ENCODE peak calls at places on chromosomes 11 and 22, in ten cellular contexts. S is GM23338, D is suprapubic skin, T is Panc1, A is esophagus muscularis mucosa, V is spleen, Q is K562, L is upper lobe of left lung, J is stomach, M is H1. X is an unnamed sample.

GRCh38 chr22:29758068-29758622 is 8.7 kb downstream of the ZMAT5 start:
- DNase-seq in L (no peak), T (no peak), S (no peak), V (no peak), Q (no peak), A (no peak), J (no peak), D (no peak), M (no peak), X (no peak)

GRCh38 chr11:12802418-12803085 is 128.3 kb downstream of the TEAD1 start:
- DNase-seq in M (no peak), S (peak; percentile 27), D (no peak), A (no peak), J (peak; percentile 92), Q (peak; percentile 26), V (no peak), L (peak; percentile 89), T (no peak), X (peak; percentile 79)

GRCh38 chr11:12377824-12378593 is 638 bp downstream of the PARVA start:
- DNase-seq in M (peak; percentile 69), Q (peak; percentile 9), J (peak; percentile 73), V (no peak), T (peak; percentile 38), D (peak; percentile 87), A (peak; percentile 92), L (peak; percentile 79), S (peak; percentile 93), X (peak; percentile 80)

GRCh38 chr11:102254047-102254446 is 63.2 kb upstream of the BIRC3 start:
- DNase-seq in L (no peak), D (no peak), Q (peak; percentile 43), M (no peak), J (no peak), V (no peak), T (no peak), A (no peak), S (peak; percentile 87), X (no peak)

GRCh38 chr22:46580940-46581579 is 39.1 kb upstream of the GRAMD4 start:
- DNase-seq in Q (no peak), A (no peak), V (peak; percentile 28), S (no peak), M (no peak), L (peak; percentile 17), T (no peak), D (no peak), J (no peak), X (no peak)

GRCh38 chr11:57792870-57793269 is 31.3 kb downstream of the CTNND1 start:
- DNase-seq in Q (no peak), V (no peak), T (no peak), S (no peak), A (no peak), J (no peak), M (no peak), D (no peak), L (no peak), X (no peak)

GRCh38 chr11:45918331-45918941 is 759 bp upstream of the PEX16 start:
- DNase-seq in L (peak; percentile 93), Q (peak; percentile 91), T (peak; percentile 33), J (peak; percentile 87), M (no peak), S (peak; percentile 82), D (peak; percentile 91), A (peak; percentile 96), V (peak; percentile 95), X (peak; percentile 50)

GRCh38 chr22:23608583-23608982 is 23.5 kb downstream of the DRICH1 start:
- DNase-seq in M (no peak), V (no peak), T (no peak), S (peak; percentile 73), L (no peak), A (no peak), D (no peak), Q (peak; percentile 17), J (no peak), X (no peak)

GRCh38 chr11:112599265-112599664 is 338.6 kb upstream of the PLET1 start:
- DNase-seq in M (no peak), V (no peak), D (no peak), A (no peak), T (no peak), S (no peak), Q (no peak), J (no peak), L (no peak), X (no peak)

GRCh38 chr22:29233503-29233902 is 27.8 kb downstream of the EMID1 start:
- DNase-seq in T (no peak), A (no peak), V (no peak), L (no peak), D (no peak), S (no peak), M (no peak), Q (no peak), J (no peak), X (no peak)

GRCh38 chr11:95398437-95399112 is 167.6 kb upstream of the SESN3 start:
- DNase-seq in A (no peak), V (no peak), D (no peak), Q (no peak), J (no peak), L (no peak), M (no peak), S (no peak), T (no peak), X (no peak)

GRCh38 chr11:6481924-6482275 is 599 bp downstream of the TIMM10B start:
- DNase-seq in Q (no peak), V (peak; percentile 87), L (peak; percentile 34), T (no peak), S (no peak), D (no peak), J (no peak), M (no peak), A (no peak), X (no peak)

GRCh38 chr11:18312663-18313420 is 9.1 kb downstream of the HPS5 start:
- DNase-seq in T (no peak), S (no peak), A (no peak), M (no peak), D (no peak), J (no peak), Q (no peak), L (no peak), V (no peak), X (peak; percentile 54)

GRCh38 chr11:94767701-94768601 is at the start of gene AMOTL1:
- DNase-seq in S (peak; percentile 92), L (peak; percentile 95), A (peak; percentile 97), V (peak; percentile 92), J (peak; percentile 71), D (peak; percentile 89), M (peak; percentile 61), Q (peak; percentile 73), T (no peak), X (peak; percentile 70)

GRCh38 chr22:46895753-46896152 is 133.3 kb downstream of the TBC1D22A start:
- DNase-seq in Q (peak; percentile 11), D (no peak), S (no peak), A (no peak), J (peak; percentile 24), L (no peak), M (no peak), T (no peak), V (no peak), X (no peak)

GRCh38 chr11:10864688-10865087 is 6.8 kb upstream of the ZBED5 start:
- DNase-seq in M (no peak), S (no peak), D (no peak), A (no peak), V (no peak), T (no peak), J (no peak), L (no peak), Q (no peak), X (no peak)

GRCh38 chr11:12936200-12936599 is 72.9 kb upstream of the RASSF10 start:
- DNase-seq in S (no peak), D (no peak), J (no peak), A (no peak), T (no peak), L (no peak), Q (no peak), M (no peak), V (no peak), X (no peak)

GRCh38 chr11:20610825-20611224 is 11.4 kb downstream of the SLC6A5 start:
- DNase-seq in J (no peak), V (no peak), Q (no peak), M (no peak), S (no peak), D (no peak), L (no peak), A (no peak), T (no peak), X (no peak)

GRCh38 chr11:20611445-20611844 is 12.0 kb downstream of the SLC6A5 start:
- DNase-seq in Q (no peak), D (no peak), S (no peak), A (no peak), T (no peak), M (no peak), L (no peak), V (no peak), J (no peak), X (no peak)

GRCh38 chr11:20612416-20612815 is 13.0 kb downstream of the SLC6A5 start:
- DNase-seq in J (no peak), A (no peak), S (no peak), M (no peak), T (no peak), Q (no peak), D (no peak), V (no peak), L (no peak), X (no peak)

GRCh38 chr11:20609727-20610707 is 10.6 kb downstream of the SLC6A5 start:
- DNase-seq in D (no peak), S (peak; percentile 94), L (peak; percentile 62), Q (peak; percentile 85), A (no peak), J (peak; percentile 81), T (peak; percentile 39), V (peak; percentile 86), M (peak; percentile 68), X (peak; percentile 74)

GRCh38 chr11:20611892-20612291 is 12.5 kb downstream of the SLC6A5 start:
- DNase-seq in D (no peak), J (no peak), L (no peak), T (no peak), M (no peak), S (no peak), A (no peak), Q (no peak), V (no peak), X (no peak)
- TF ChIP-seq POLR2AphosphoS5 in D (no peak), J (no peak), L (no peak), T (no peak), M (no peak), S (no peak), A (no peak), Q (no peak), V (no peak), X (no peak)

GRCh38 chr11:123137496-123138270 is 57.4 kb downstream of the CLMP start:
- DNase-seq in Q (no peak), D (peak; percentile 94), S (peak; percentile 85), L (peak; percentile 60), A (no peak), J (peak; percentile 47), V (peak; percentile 80), T (no peak), M (peak; percentile 34), X (peak; percentile 55)
- TF ChIP-seq CTCF in Q (no peak), D (no peak), S (no peak), L (no peak), A (no peak), J (no peak), V (no peak), T (no peak), M (no peak), X (no peak)

GRCh38 chr11:119400860-119401259 is 19.4 kb upstream of the USP2 start:
- DNase-seq in L (no peak), S (no peak), Q (no peak), A (no peak), J (no peak), M (no peak), D (no peak), T (no peak), V (no peak), X (no peak)
- TF ChIP-seq POLR2AphosphoS5 in L (no peak), S (no peak), Q (no peak), A (no peak), J (no peak), M (no peak), D (no peak), T (no peak), V (no peak), X (no peak)

GRCh38 chr22:40187389-40187788 is 9.7 kb downstream of the TNRC6B start:
- DNase-seq in M (no peak), D (no peak), V (no peak), Q (peak; percentile 36), T (no peak), A (no peak), S (peak; percentile 69), J (no peak), L (no peak), X (no peak)
- TF ChIP-seq CTCF in M (no peak), D (no peak), V (no peak), Q (no peak), T (no peak), A (no peak), S (peak; percentile 14), J (no peak), L (no peak), X (no peak)